ENCODE peak calls at places on chromosome 6, in six cellular contexts. One of them, this sample, is unnamed.

GRCh38 chr6:79570802-79571367 is 33.7 kb upstream of the LCA5 start:
- DNase-seq in left colon: no peak
- DNase-seq in dorsolateral prefrontal cortex: no peak
- DNase-seq in kidney epithelial cell: no peak
- DNase-seq in activated CD4-positive, alpha-beta T cell treated with anti-CD3 and anti-CD28 coated beads, Interleukin-2, amount 50 U/mL, for 4 hours: no peak
- DNase-seq in NCI-H1092 treated with DMSO at 0.1 percent for 48 hours: peak
- DNase-seq in this sample: no peak

GRCh38 chr6:36979343-36979742 is 6.7 kb downstream of the MTCH1 start:
- DNase-seq in left colon: no peak
- DNase-seq in dorsolateral prefrontal cortex: peak
- DNase-seq in kidney epithelial cell: no peak
- DNase-seq in activated CD4-positive, alpha-beta T cell treated with anti-CD3 and anti-CD28 coated beads, Interleukin-2, amount 50 U/mL, for 4 hours: no peak
- DNase-seq in NCI-H1092 treated with DMSO at 0.1 percent for 48 hours: peak
- DNase-seq in this sample: no peak

GRCh38 chr6:142356271-142356938 is 54.6 kb downstream of the ADGRG6 start:
- DNase-seq in left colon: no peak
- DNase-seq in dorsolateral prefrontal cortex: no peak
- DNase-seq in kidney epithelial cell: no peak
- DNase-seq in activated CD4-positive, alpha-beta T cell treated with anti-CD3 and anti-CD28 coated beads, Interleukin-2, amount 50 U/mL, for 4 hours: no peak
- DNase-seq in NCI-H1092 treated with DMSO at 0.1 percent for 48 hours: no peak
- DNase-seq in this sample: no peak

GRCh38 chr6:106256201-106256968 is 69.2 kb downstream of the ATG5 start:
- DNase-seq in left colon: no peak
- DNase-seq in dorsolateral prefrontal cortex: no peak
- DNase-seq in kidney epithelial cell: no peak
- DNase-seq in activated CD4-positive, alpha-beta T cell treated with anti-CD3 and anti-CD28 coated beads, Interleukin-2, amount 50 U/mL, for 4 hours: no peak
- DNase-seq in NCI-H1092 treated with DMSO at 0.1 percent for 48 hours: no peak
- DNase-seq in this sample: no peak

GRCh38 chr6:11439017-11439420 is 98.5 kb upstream of the TMEM170B start:
- DNase-seq in left colon: no peak
- DNase-seq in dorsolateral prefrontal cortex: no peak
- DNase-seq in kidney epithelial cell: no peak
- DNase-seq in activated CD4-positive, alpha-beta T cell treated with anti-CD3 and anti-CD28 coated beads, Interleukin-2, amount 50 U/mL, for 4 hours: no peak
- DNase-seq in NCI-H1092 treated with DMSO at 0.1 percent for 48 hours: no peak
- DNase-seq in this sample: no peak

GRCh38 chr6:83592770-83593394 is 80.5 kb downstream of the PRSS35 start:
- DNase-seq in left colon: no peak
- DNase-seq in dorsolateral prefrontal cortex: no peak
- DNase-seq in kidney epithelial cell: no peak
- DNase-seq in activated CD4-positive, alpha-beta T cell treated with anti-CD3 and anti-CD28 coated beads, Interleukin-2, amount 50 U/mL, for 4 hours: no peak
- DNase-seq in NCI-H1092 treated with DMSO at 0.1 percent for 48 hours: no peak
- DNase-seq in this sample: no peak

GRCh38 chr6:75934643-75935472 is 137.6 kb downstream of the IMPG1 start:
- DNase-seq in left colon: no peak
- DNase-seq in dorsolateral prefrontal cortex: peak
- DNase-seq in kidney epithelial cell: peak
- DNase-seq in activated CD4-positive, alpha-beta T cell treated with anti-CD3 and anti-CD28 coated beads, Interleukin-2, amount 50 U/mL, for 4 hours: no peak
- DNase-seq in NCI-H1092 treated with DMSO at 0.1 percent for 48 hours: peak
- DNase-seq in this sample: no peak

GRCh38 chr6:30359276-30359675 is 14.3 kb downstream of the RPP21 start:
- DNase-seq in left colon: no peak
- DNase-seq in dorsolateral prefrontal cortex: no peak
- DNase-seq in kidney epithelial cell: no peak
- DNase-seq in activated CD4-positive, alpha-beta T cell treated with anti-CD3 and anti-CD28 coated beads, Interleukin-2, amount 50 U/mL, for 4 hours: no peak
- DNase-seq in NCI-H1092 treated with DMSO at 0.1 percent for 48 hours: no peak
- DNase-seq in this sample: no peak

GRCh38 chr6:132362318-132363185 is 38.7 kb downstream of the MOXD1 start:
- DNase-seq in left colon: no peak
- DNase-seq in dorsolateral prefrontal cortex: no peak
- DNase-seq in kidney epithelial cell: no peak
- DNase-seq in activated CD4-positive, alpha-beta T cell treated with anti-CD3 and anti-CD28 coated beads, Interleukin-2, amount 50 U/mL, for 4 hours: no peak
- DNase-seq in NCI-H1092 treated with DMSO at 0.1 percent for 48 hours: no peak
- DNase-seq in this sample: no peak

GRCh38 chr6:108558372-108559096 is 2.2 kb upstream of the FOXO3 start:
- DNase-seq in left colon: peak
- DNase-seq in dorsolateral prefrontal cortex: peak
- DNase-seq in kidney epithelial cell: peak
- DNase-seq in activated CD4-positive, alpha-beta T cell treated with anti-CD3 and anti-CD28 coated beads, Interleukin-2, amount 50 U/mL, for 4 hours: peak
- DNase-seq in NCI-H1092 treated with DMSO at 0.1 percent for 48 hours: peak
- DNase-seq in this sample: peak

GRCh38 chr6:128554302-128554701 is 33.9 kb upstream of the PTPRK start:
- DNase-seq in left colon: no peak
- DNase-seq in dorsolateral prefrontal cortex: no peak
- DNase-seq in kidney epithelial cell: no peak
- DNase-seq in activated CD4-positive, alpha-beta T cell treated with anti-CD3 and anti-CD28 coated beads, Interleukin-2, amount 50 U/mL, for 4 hours: no peak
- DNase-seq in NCI-H1092 treated with DMSO at 0.1 percent for 48 hours: no peak
- DNase-seq in this sample: no peak

GRCh38 chr6:44064089-44064947 is 62.9 kb downstream of the MRPL14 start:
- DNase-seq in left colon: peak
- DNase-seq in dorsolateral prefrontal cortex: no peak
- DNase-seq in kidney epithelial cell: peak
- DNase-seq in activated CD4-positive, alpha-beta T cell treated with anti-CD3 and anti-CD28 coated beads, Interleukin-2, amount 50 U/mL, for 4 hours: no peak
- DNase-seq in NCI-H1092 treated with DMSO at 0.1 percent for 48 hours: no peak
- DNase-seq in this sample: no peak

GRCh38 chr6:25010917-25011625 is 75.3 kb upstream of the RIPOR2 start:
- DNase-seq in left colon: no peak
- DNase-seq in dorsolateral prefrontal cortex: no peak
- DNase-seq in kidney epithelial cell: no peak
- DNase-seq in activated CD4-positive, alpha-beta T cell treated with anti-CD3 and anti-CD28 coated beads, Interleukin-2, amount 50 U/mL, for 4 hours: no peak
- DNase-seq in NCI-H1092 treated with DMSO at 0.1 percent for 48 hours: no peak
- DNase-seq in this sample: no peak

GRCh38 chr6:35824552-35825192 is 19.5 kb downstream of the LHFPL5 start:
- DNase-seq in left colon: no peak
- DNase-seq in dorsolateral prefrontal cortex: no peak
- DNase-seq in kidney epithelial cell: no peak
- DNase-seq in activated CD4-positive, alpha-beta T cell treated with anti-CD3 and anti-CD28 coated beads, Interleukin-2, amount 50 U/mL, for 4 hours: no peak
- DNase-seq in NCI-H1092 treated with DMSO at 0.1 percent for 48 hours: no peak
- DNase-seq in this sample: no peak

GRCh38 chr6:68008445-68008844 is 626.6 kb upstream of the ADGRB3 start:
- DNase-seq in left colon: no peak
- DNase-seq in dorsolateral prefrontal cortex: no peak
- DNase-seq in kidney epithelial cell: no peak
- DNase-seq in activated CD4-positive, alpha-beta T cell treated with anti-CD3 and anti-CD28 coated beads, Interleukin-2, amount 50 U/mL, for 4 hours: no peak
- DNase-seq in NCI-H1092 treated with DMSO at 0.1 percent for 48 hours: no peak
- DNase-seq in this sample: no peak

GRCh38 chr6:33343953-33344611 is 26.5 kb upstream of the ZBTB22 start:
- DNase-seq in left colon: no peak
- DNase-seq in dorsolateral prefrontal cortex: no peak
- DNase-seq in kidney epithelial cell: no peak
- DNase-seq in activated CD4-positive, alpha-beta T cell treated with anti-CD3 and anti-CD28 coated beads, Interleukin-2, amount 50 U/mL, for 4 hours: peak
- DNase-seq in NCI-H1092 treated with DMSO at 0.1 percent for 48 hours: no peak
- DNase-seq in this sample: no peak

GRCh38 chr6:13667655-13668054 is 44.0 kb downstream of the RANBP9 start:
- DNase-seq in left colon: no peak
- DNase-seq in dorsolateral prefrontal cortex: no peak
- DNase-seq in kidney epithelial cell: no peak
- DNase-seq in activated CD4-positive, alpha-beta T cell treated with anti-CD3 and anti-CD28 coated beads, Interleukin-2, amount 50 U/mL, for 4 hours: no peak
- DNase-seq in NCI-H1092 treated with DMSO at 0.1 percent for 48 hours: no peak
- DNase-seq in this sample: no peak

GRCh38 chr6:104784884-104785283 is 74.8 kb downstream of the HACE1 start:
- DNase-seq in left colon: no peak
- DNase-seq in dorsolateral prefrontal cortex: no peak
- DNase-seq in kidney epithelial cell: no peak
- DNase-seq in activated CD4-positive, alpha-beta T cell treated with anti-CD3 and anti-CD28 coated beads, Interleukin-2, amount 50 U/mL, for 4 hours: no peak
- DNase-seq in NCI-H1092 treated with DMSO at 0.1 percent for 48 hours: no peak
- DNase-seq in this sample: no peak

GRCh38 chr6:25449774-25450173 is 170.6 kb downstream of the CARMIL1 start:
- DNase-seq in left colon: no peak
- DNase-seq in dorsolateral prefrontal cortex: peak
- DNase-seq in kidney epithelial cell: no peak
- DNase-seq in activated CD4-positive, alpha-beta T cell treated with anti-CD3 and anti-CD28 coated beads, Interleukin-2, amount 50 U/mL, for 4 hours: no peak
- DNase-seq in NCI-H1092 treated with DMSO at 0.1 percent for 48 hours: peak
- DNase-seq in this sample: no peak

GRCh38 chr6:72245565-72245964 is 359.2 kb downstream of the RIMS1 start:
- DNase-seq in left colon: no peak
- DNase-seq in dorsolateral prefrontal cortex: no peak
- DNase-seq in kidney epithelial cell: peak
- DNase-seq in activated CD4-positive, alpha-beta T cell treated with anti-CD3 and anti-CD28 coated beads, Interleukin-2, amount 50 U/mL, for 4 hours: no peak
- DNase-seq in NCI-H1092 treated with DMSO at 0.1 percent for 48 hours: no peak
- DNase-seq in this sample: no peak

GRCh38 chr6:34795836-34796425 is 4.0 kb downstream of the BLTP3A start:
- DNase-seq in left colon: no peak
- DNase-seq in dorsolateral prefrontal cortex: no peak
- DNase-seq in kidney epithelial cell: no peak
- DNase-seq in activated CD4-positive, alpha-beta T cell treated with anti-CD3 and anti-CD28 coated beads, Interleukin-2, amount 50 U/mL, for 4 hours: no peak
- DNase-seq in NCI-H1092 treated with DMSO at 0.1 percent for 48 hours: no peak
- DNase-seq in this sample: no peak

GRCh38 chr6:27810768-27811298 is 101.4 kb downstream of the OR2B2 start:
- DNase-seq in left colon: no peak
- DNase-seq in dorsolateral prefrontal cortex: no peak
- DNase-seq in kidney epithelial cell: no peak
- DNase-seq in activated CD4-positive, alpha-beta T cell treated with anti-CD3 and anti-CD28 coated beads, Interleukin-2, amount 50 U/mL, for 4 hours: no peak
- DNase-seq in NCI-H1092 treated with DMSO at 0.1 percent for 48 hours: no peak
- DNase-seq in this sample: peak

This sample was measured in stimulated activated CD4-positive, alpha-beta T cell treated with anti-CD3 and anti-CD28 coated beads, Interleukin-4, amount 100 ng/mL, for 48 hours.